ENCODE peak calls at places on chromosomes 1 and 21, in eight cellular contexts. One of them, this sample, is unnamed.

GRCh38 chr21:31656199-31657095 is 3.0 kb upstream of the SOD1 start:
- DNase-seq in T-helper 17 cell: no peak
- DNase-seq in H7: no peak
- DNase-seq in coronary artery: no peak
- DNase-seq in T-helper 9 cell: no peak
- DNase-seq in tibial artery: no peak
- DNase-seq in AG09309: peak
- DNase-seq in LoVo: no peak
- DNase-seq in this sample: no peak

GRCh38 chr1:185144233-185144632 is 12.5 kb downstream of the TRMT1L start:
- DNase-seq in T-helper 17 cell: no peak
- DNase-seq in H7: no peak
- DNase-seq in coronary artery: no peak
- DNase-seq in T-helper 9 cell: no peak
- DNase-seq in tibial artery: no peak
- DNase-seq in AG09309: no peak
- DNase-seq in LoVo: no peak
- DNase-seq in this sample: no peak

GRCh38 chr1:26349196-26349885 is 4.6 kb downstream of the CRYBG2 start:
- DNase-seq in T-helper 17 cell: no peak
- DNase-seq in H7: no peak
- DNase-seq in coronary artery: no peak
- DNase-seq in T-helper 9 cell: no peak
- DNase-seq in tibial artery: no peak
- DNase-seq in AG09309: peak
- DNase-seq in LoVo: peak
- DNase-seq in this sample: peak

GRCh38 chr1:11473635-11474034 is 5.3 kb upstream of the DISP3 start:
- DNase-seq in T-helper 17 cell: no peak
- DNase-seq in H7: peak
- DNase-seq in coronary artery: no peak
- DNase-seq in T-helper 9 cell: no peak
- DNase-seq in tibial artery: no peak
- DNase-seq in AG09309: no peak
- DNase-seq in LoVo: peak
- DNase-seq in this sample: peak

GRCh38 chr1:172997941-172998361 is 52.8 kb downstream of the TNFSF18 start:
- DNase-seq in T-helper 17 cell: no peak
- DNase-seq in H7: no peak
- DNase-seq in coronary artery: no peak
- DNase-seq in T-helper 9 cell: no peak
- DNase-seq in tibial artery: no peak
- DNase-seq in AG09309: peak
- DNase-seq in LoVo: no peak
- DNase-seq in this sample: no peak

GRCh38 chr21:30146558-30147282 is 19.9 kb downstream of the CLDN17 start:
- DNase-seq in T-helper 17 cell: no peak
- DNase-seq in H7: no peak
- DNase-seq in coronary artery: no peak
- DNase-seq in T-helper 9 cell: no peak
- DNase-seq in tibial artery: no peak
- DNase-seq in AG09309: no peak
- DNase-seq in LoVo: peak
- DNase-seq in this sample: no peak

GRCh38 chr1:30816211-30817082 is 58.9 kb upstream of the LAPTM5 start:
- DNase-seq in T-helper 17 cell: no peak
- DNase-seq in H7: peak
- DNase-seq in coronary artery: no peak
- DNase-seq in T-helper 9 cell: no peak
- DNase-seq in tibial artery: no peak
- DNase-seq in AG09309: peak
- DNase-seq in LoVo: peak
- DNase-seq in this sample: peak

GRCh38 chr21:35448876-35449599 is 399.9 kb upstream of the RUNX1 start:
- DNase-seq in T-helper 17 cell: no peak
- DNase-seq in H7: no peak
- DNase-seq in coronary artery: no peak
- DNase-seq in T-helper 9 cell: no peak
- DNase-seq in tibial artery: no peak
- DNase-seq in AG09309: no peak
- DNase-seq in LoVo: no peak
- DNase-seq in this sample: no peak

GRCh38 chr1:236307437-236307836 is 25.7 kb upstream of the ERO1B start:
- DNase-seq in T-helper 17 cell: no peak
- DNase-seq in H7: no peak
- DNase-seq in coronary artery: no peak
- DNase-seq in T-helper 9 cell: no peak
- DNase-seq in tibial artery: no peak
- DNase-seq in AG09309: no peak
- DNase-seq in LoVo: no peak
- DNase-seq in this sample: no peak

GRCh38 chr1:67948155-67949075 is 102.0 kb downstream of the DIRAS3 start:
- DNase-seq in T-helper 17 cell: no peak
- DNase-seq in H7: no peak
- DNase-seq in coronary artery: no peak
- DNase-seq in T-helper 9 cell: no peak
- DNase-seq in tibial artery: no peak
- DNase-seq in AG09309: peak
- DNase-seq in LoVo: no peak
- DNase-seq in this sample: no peak

GRCh38 chr1:245278846-245279245 is 124.1 kb downstream of the KIF26B start:
- DNase-seq in T-helper 17 cell: no peak
- DNase-seq in H7: no peak
- DNase-seq in coronary artery: no peak
- DNase-seq in T-helper 9 cell: no peak
- DNase-seq in tibial artery: no peak
- DNase-seq in AG09309: no peak
- DNase-seq in LoVo: no peak
- DNase-seq in this sample: no peak

GRCh38 chr1:12617511-12617900 is 504 bp downstream of the DHRS3 start:
- DNase-seq in T-helper 17 cell: peak
- DNase-seq in H7: no peak
- DNase-seq in coronary artery: no peak
- DNase-seq in T-helper 9 cell: peak
- DNase-seq in tibial artery: no peak
- DNase-seq in AG09309: no peak
- DNase-seq in LoVo: peak
- DNase-seq in this sample: no peak

GRCh38 chr1:14113841-14114567 is 414.0 kb downstream of the PRDM2 start:
- DNase-seq in T-helper 17 cell: no peak
- DNase-seq in H7: peak
- DNase-seq in coronary artery: no peak
- DNase-seq in T-helper 9 cell: no peak
- DNase-seq in tibial artery: peak
- DNase-seq in AG09309: peak
- DNase-seq in LoVo: no peak
- DNase-seq in this sample: peak

GRCh38 chr1:227898502-227899140 is 49.1 kb downstream of the WNT9A start:
- DNase-seq in T-helper 17 cell: peak
- DNase-seq in H7: no peak
- DNase-seq in coronary artery: peak
- DNase-seq in T-helper 9 cell: no peak
- DNase-seq in tibial artery: peak
- DNase-seq in AG09309: no peak
- DNase-seq in LoVo: no peak
- DNase-seq in this sample: peak

This sample was measured in H9.